ENCODE peak calls at places on chromosomes 4 and X, in five cellular contexts. F, U, X, T and M are unnamed samples.

GRCh38 chrX:99857455-99857854 is 552.6 kb downstream of the PCDH19 start:
- DNase-seq in X (no peak), T (no peak), F (no peak), U (no peak), M (no peak)

GRCh38 chr4:142663828-142664227 is 182.3 kb downstream of the INPP4B start:
- DNase-seq in X (no peak), U (no peak), F (no peak), T (no peak), M (no peak)

GRCh38 chr4:137471895-137472294 is 60.4 kb downstream of the PCDH18 start:
- DNase-seq in T (no peak), F (no peak), U (no peak), X (no peak), M (no peak)

GRCh38 chr4:6730603-6731300 is 14.8 kb downstream of the BLOC1S4 start:
- DNase-seq in T (no peak), F (no peak), X (no peak), U (no peak), M (no peak)

GRCh38 chr4:26441110-26441509 is 49.2 kb downstream of the CCKAR start:
- DNase-seq in U (peak; percentile 57), T (peak; percentile 32), F (no peak), X (no peak), M (no peak)

GRCh38 chr4:22237155-22237751 is 278.6 kb downstream of the ADGRA3 start:
- DNase-seq in T (no peak), F (no peak), U (no peak), X (no peak), M (peak; percentile 85)

GRCh38 chr4:107809236-107809635 is 15.5 kb upstream of the SGMS2 start:
- DNase-seq in T (no peak), X (no peak), U (no peak), F (no peak), M (no peak)

GRCh38 chr4:189870835-189871234 is 69.8 kb upstream of the FRG1 start:
- DNase-seq in X (no peak), F (no peak), T (no peak), U (no peak), M (no peak)

GRCh38 chr4:98627477-98627876 is 30.9 kb downstream of the TSPAN5 start:
- DNase-seq in U (no peak), X (no peak), F (no peak), T (no peak), M (no peak)

GRCh38 chr4:62644372-62644771 is 1444.2 kb downstream of the ADGRL3 start:
- DNase-seq in X (no peak), F (no peak), T (peak; percentile 9), U (peak; percentile 34), M (no peak)

GRCh38 chrX:54452920-54453319 is 12.7 kb downstream of the TSR2 start:
- DNase-seq in T (peak; percentile 14), X (no peak), F (no peak), U (peak; percentile 17), M (no peak)

GRCh38 chrX:115366535-115366934 is 77.0 kb downstream of the LUZP4 start:
- DNase-seq in U (no peak), F (no peak), T (no peak), X (no peak), M (no peak)

GRCh38 chr4:20603671-20604313 is 96.5 kb upstream of the PACRGL start:
- DNase-seq in F (no peak), U (peak; percentile 70), T (peak; percentile 48), X (no peak), M (no peak)

GRCh38 chr4:156865391-156865790 is 106.2 kb downstream of the PDGFC start:
- DNase-seq in U (no peak), F (no peak), T (no peak), X (no peak), M (no peak)

GRCh38 chrX:115226929-115227328 is 7.0 kb downstream of the LRCH2 start:
- DNase-seq in U (peak; percentile 22), T (peak; percentile 7), X (no peak), F (no peak), M (no peak)

GRCh38 chrX:71992711-71993110 is 82.1 kb downstream of the NHSL2 start:
- DNase-seq in F (no peak), U (no peak), X (no peak), T (no peak), M (no peak)

GRCh38 chr4:187922274-187922673 is 73.3 kb upstream of the ZFP42 start:
- DNase-seq in U (no peak), F (no peak), T (no peak), X (no peak), M (no peak)

GRCh38 chrX:46029777-46030176 is 515.4 kb downstream of the ZNF674 start:
- DNase-seq in T (no peak), F (no peak), U (no peak), X (no peak), M (no peak)
- H3K4me3 ChIP-seq in T (no peak overlapping the region), F (no peak overlapping the region), U (no peak overlapping the region), X (no peak overlapping the region), M (no peak overlapping the region)

GRCh38 chrX:131802836-131803626 is 220.1 kb upstream of the STK26 start:
- DNase-seq in U (no peak), F (no peak), T (no peak), X (peak; percentile 88), M (no peak)
- H3K4me3 ChIP-seq in U (no peak overlapping the region), F (no peak overlapping the region), T (peak overlapping the region; percentile 46), X (peak overlapping the region; percentile 40), M (no peak overlapping the region)

DNA sequence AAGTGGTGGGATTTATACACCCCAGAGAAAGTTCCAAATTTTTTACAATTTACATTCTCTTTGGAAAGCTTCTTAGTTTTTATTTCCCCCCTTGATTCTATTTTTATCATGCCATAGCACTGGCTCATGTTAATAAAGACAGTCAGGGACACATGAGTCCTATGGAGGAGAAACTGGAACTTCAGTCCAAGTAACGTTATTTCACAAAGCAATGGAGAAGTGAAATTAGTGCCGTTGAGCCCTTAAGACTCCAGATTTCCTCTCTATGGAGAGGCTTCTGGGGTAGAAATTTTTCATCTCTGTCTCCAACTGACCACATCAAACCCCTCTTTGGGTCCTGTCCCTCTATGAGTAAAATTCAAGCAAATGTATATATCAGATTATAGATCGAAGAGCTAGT is 12.8 kb upstream of the TASL start:
- DNase-seq in U (no peak), F (no peak), X (no peak), T (no peak), M (no peak)
- H3K4me3 ChIP-seq in U (no peak overlapping the region), F (no peak overlapping the region), X (no peak overlapping the region), T (no peak overlapping the region), M (no peak overlapping the region)

GRCh38 chr4:146640459-146641061 is 1.9 kb downstream of the POU4F2 start:
- DNase-seq in T (no peak), U (no peak), X (no peak), F (no peak), M (no peak)

GRCh38 chr4:146640021-146640425 is 1.3 kb downstream of the POU4F2 start:
- DNase-seq in X (no peak), U (no peak), F (no peak), T (no peak), M (no peak)

GRCh38 chr4:146638801-146639351 is at the start of gene POU4F2:
- DNase-seq in X (no peak), F (no peak), T (no peak), U (peak; percentile 11), M (no peak)

GRCh38 chr4:146639414-146639814 is 721 bp downstream of the POU4F2 start:
- DNase-seq in F (no peak), T (no peak), U (no peak), X (no peak), M (no peak)

DNA sequence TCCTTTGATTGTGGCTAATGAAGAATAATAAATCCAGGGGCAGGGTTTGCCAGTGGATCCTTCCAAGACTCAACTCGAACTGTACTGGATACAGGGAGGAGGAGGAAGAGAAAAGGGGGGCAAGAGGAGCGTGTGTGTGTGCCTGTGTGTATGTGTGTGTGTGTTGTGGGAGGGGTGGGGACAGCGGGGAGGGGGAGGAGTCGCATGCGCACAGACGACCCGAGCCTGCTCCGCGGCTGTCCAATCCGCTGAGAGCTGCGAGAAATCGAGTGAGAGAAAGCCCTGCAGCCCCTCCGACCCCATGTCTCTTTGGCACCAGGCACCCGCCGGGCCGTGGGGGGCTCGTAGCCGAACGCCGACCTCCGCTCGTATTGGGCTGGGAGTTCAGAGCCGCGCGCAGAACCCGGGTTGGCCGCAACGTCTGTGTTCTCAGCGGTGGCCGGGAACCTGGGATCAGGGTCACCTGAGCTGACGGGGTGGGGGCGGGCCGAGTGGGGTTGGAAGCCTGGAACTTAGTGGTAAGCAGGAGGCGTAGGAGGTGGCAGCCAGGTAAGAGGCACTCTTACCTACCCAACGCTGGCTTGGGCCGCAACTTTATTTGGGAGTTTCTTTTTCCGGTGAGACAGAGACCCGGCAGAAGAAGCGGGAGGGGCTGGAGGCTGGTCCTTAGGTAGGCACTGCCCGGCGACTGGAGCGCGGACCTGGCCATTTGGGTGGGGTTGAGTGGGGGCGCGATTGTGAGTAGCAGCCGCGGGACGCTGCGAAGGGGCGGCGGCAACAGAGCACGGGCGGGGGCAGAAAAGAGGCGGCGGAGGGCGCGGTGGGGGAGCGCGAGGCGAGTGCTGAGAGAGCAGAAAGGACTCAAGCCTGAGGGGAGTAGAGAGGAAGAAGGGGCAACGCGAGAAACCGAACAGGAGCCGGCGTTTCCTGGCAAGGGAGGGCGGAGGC is 566 bp upstream of the POU4F2 start:
- DNase-seq in T (no peak), U (no peak), F (no peak), X (no peak), M (no peak)
- H3K4me3 ChIP-seq in T (peak overlapping the region; percentile 20), U (no peak overlapping the region), F (no peak overlapping the region), X (peak overlapping the region; percentile 26), M (no peak overlapping the region)

GRCh38 chrX:20263474-20263873 is 3.2 kb downstream of the RPS6KA3 start:
- DNase-seq in T (peak; percentile 55), U (peak; percentile 44), X (no peak), F (no peak), M (no peak)
- H3K4me3 ChIP-seq in T (no peak overlapping the region), U (no peak overlapping the region), X (no peak overlapping the region), F (no peak overlapping the region), M (no peak overlapping the region)

DNA sequence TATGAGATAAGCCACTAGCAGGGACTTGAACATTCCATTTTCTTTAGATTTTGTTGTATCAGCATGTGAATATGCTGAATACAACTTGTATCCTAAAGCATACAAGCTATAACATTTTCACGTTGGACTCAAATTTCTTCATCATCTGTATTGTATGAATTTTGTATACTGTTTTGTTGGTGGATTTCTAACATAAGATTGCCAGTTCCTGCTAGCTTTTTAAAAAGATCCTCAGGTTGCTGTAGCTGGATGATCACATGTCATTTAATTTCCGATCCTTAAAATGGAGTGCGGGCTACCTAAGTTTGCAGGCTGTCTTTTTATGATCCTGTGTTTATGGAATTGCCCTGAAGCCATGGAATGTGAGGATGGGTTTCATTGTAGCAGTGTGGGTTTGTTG is 6.9 kb downstream of the PDLIM5 start:
- DNase-seq in T (no peak), F (no peak), X (no peak), U (no peak), M (no peak)
- H3K4me3 ChIP-seq in T (no peak overlapping the region), F (no peak overlapping the region), X (no peak overlapping the region), U (no peak overlapping the region), M (no peak overlapping the region)

DNA sequence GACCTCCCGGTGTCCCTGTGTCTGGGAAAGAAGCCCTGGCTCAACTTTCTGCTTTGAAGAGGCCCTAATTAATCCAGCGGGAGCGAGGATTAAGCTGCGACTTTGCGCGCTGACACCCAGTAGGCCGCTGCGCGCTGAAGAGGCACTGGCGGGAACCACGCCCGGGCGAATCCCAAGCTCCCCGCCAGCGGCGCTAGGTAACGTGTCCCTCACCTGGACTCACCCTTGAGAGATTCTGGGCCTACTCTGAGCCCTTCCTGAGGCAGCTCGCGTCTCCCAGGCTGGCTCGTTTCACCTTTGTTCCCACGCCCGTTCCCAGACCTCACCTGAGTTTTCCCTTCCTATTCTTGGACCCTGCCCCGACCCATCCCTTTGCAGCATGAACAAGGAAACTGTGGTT is 616 bp upstream of the KLHL34 start:
- DNase-seq in X (no peak), U (no peak), F (no peak), T (no peak), M (no peak)
- H3K4me3 ChIP-seq in X (peak overlapping the region; percentile 26), U (no peak overlapping the region), F (peak overlapping the region; percentile 33), T (peak overlapping the region; percentile 30), M (peak overlapping the region; percentile 31)